ENCODE peak calls at places on chromosomes 1 and 21, in six cellular contexts. Y is lower lobe of right lung, W is heart left ventricle, Q is sigmoid colon, X is left lung, J is fibroblast of lung. S is an unnamed sample.

GRCh38 chr1:3717715-3718601 is 34.3 kb upstream of the CCDC27 start:
- DNase-seq in Q (no peak), W (no peak), J (no peak), X (no peak), Y (no peak), S (no peak)

GRCh38 chr21:35565204-35565611 is 495.1 kb downstream of the SETD4 start:
- DNase-seq in Q (no peak), Y (no peak), W (peak; percentile 66), X (no peak), J (peak; percentile 83), S (no peak)

GRCh38 chr1:225602590-225603206 is 50.2 kb downstream of the ENAH start:
- DNase-seq in J (no peak), X (no peak), W (no peak), Q (no peak), Y (no peak), S (no peak)

GRCh38 chr1:164263540-164263939 is 295.4 kb upstream of the PBX1 start:
- DNase-seq in Q (no peak), X (no peak), Y (no peak), W (no peak), J (no peak), S (no peak)

GRCh38 chr1:55646181-55646580 is 431.0 kb upstream of the USP24 start:
- DNase-seq in Q (no peak), X (no peak), W (no peak), J (no peak), Y (no peak), S (no peak)

GRCh38 chr1:14742181-14742980 is 143.9 kb downstream of the KAZN start:
- DNase-seq in Y (no peak), Q (no peak), X (no peak), J (peak; percentile 96), W (no peak), S (no peak)

GRCh38 chr1:37032660-37033354 is 1.5 kb downstream of the GRIK3 start:
- DNase-seq in J (no peak), Q (no peak), Y (no peak), X (no peak), W (no peak), S (no peak)

GRCh38 chr1:171788696-171789095 is 7.2 kb downstream of the METTL13 start:
- DNase-seq in X (no peak), W (no peak), Q (no peak), J (peak; percentile 74), Y (no peak), S (no peak)

GRCh38 chr1:228149341-228150020 is at the start of gene GJC2:
- DNase-seq in X (peak; percentile 65), W (peak; percentile 76), Q (peak; percentile 90), Y (peak; percentile 46), J (peak; percentile 33), S (no peak)

GRCh38 chr21:29441651-29442050 is 142.9 kb downstream of the BACH1 start:
- DNase-seq in W (no peak), Y (no peak), Q (no peak), J (no peak), X (no peak), S (no peak)

GRCh38 chr1:50422946-50423669 is at the start of gene DMRTA2:
- DNase-seq in Q (no peak), Y (no peak), J (no peak), X (no peak), W (peak; percentile 57), S (no peak)

GRCh38 chr1:90706437-90707362 is 10.4 kb downstream of the BARHL2 start:
- DNase-seq in W (no peak), J (no peak), X (peak; percentile 86), Y (no peak), Q (no peak), S (no peak)

GRCh38 chr1:233828480-233828879 is 76.0 kb upstream of the SLC35F3 start:
- DNase-seq in W (no peak), Q (no peak), J (no peak), X (no peak), Y (no peak), S (no peak)

GRCh38 chr1:3712573-3713535 is 39.4 kb upstream of the CCDC27 start:
- DNase-seq in Q (no peak), X (no peak), J (no peak), W (peak; percentile 77), Y (no peak), S (no peak)

GRCh38 chr1:68378296-68379084 is 71.3 kb downstream of the RPE65 start:
- DNase-seq in J (peak; percentile 21), Y (no peak), W (no peak), X (no peak), Q (no peak), S (no peak)

GRCh38 chr1:235712812-235713211 is 63.2 kb upstream of the GNG4 start:
- DNase-seq in Y (no peak), W (no peak), X (no peak), J (peak; percentile 39), Q (no peak), S (no peak)

GRCh38 chr1:17594026-17594425 is 54.5 kb downstream of the ARHGEF10L start:
- DNase-seq in J (peak; percentile 22), Q (no peak), W (no peak), Y (no peak), X (no peak), S (no peak)

GRCh38 chr1:21751281-21751680 is 31.7 kb downstream of the USP48 start:
- DNase-seq in J (no peak), X (no peak), Y (no peak), Q (no peak), W (no peak), S (no peak)

GRCh38 chr1:230900984-230901383 is 32.7 kb upstream of the C1orf198 start:
- DNase-seq in Y (peak; percentile 72), Q (no peak), W (no peak), X (peak; percentile 73), J (no peak), S (no peak)

GRCh38 chr21:38488640-38489282 is 9.5 kb downstream of the ERG start:
- DNase-seq in Y (no peak), X (no peak), J (no peak), W (no peak), Q (no peak), S (no peak)

GRCh38 chr1:64884261-64885040 is 81.9 kb downstream of the JAK1 start:
- DNase-seq in J (no peak), Q (no peak), X (no peak), Y (no peak), W (no peak), S (no peak)

GRCh38 chr1:79074975-79075374 is 68.4 kb upstream of the ADGRL4 start:
- DNase-seq in X (no peak), W (no peak), J (no peak), Y (no peak), Q (no peak), S (no peak)

GRCh38 chr1:244945109-244945671 is 80.8 kb upstream of the HNRNPU start:
- DNase-seq in W (no peak), Y (no peak), Q (no peak), X (no peak), J (no peak), S (no peak)

GRCh38 chr1:11058026-11058425 is 1.8 kb downstream of the SRM start:
- DNase-seq in W (no peak), Y (no peak), J (no peak), Q (no peak), X (no peak), S (no peak)

GRCh38 chr1:183610053-183610452 is 19.8 kb upstream of the NCF2 start:
- DNase-seq in W (no peak), X (no peak), Y (no peak), Q (no peak), J (peak; percentile 42), S (no peak)

GRCh38 chr1:52904590-52905375 is 16.8 kb downstream of the ECHDC2 start:
- DNase-seq in Y (no peak), X (no peak), J (peak; percentile 24), W (no peak), Q (no peak), S (no peak)

GRCh38 chr1:59139396-59139795 is 157.5 kb upstream of the FGGY start:
- DNase-seq in Q (no peak), X (no peak), W (no peak), Y (no peak), J (no peak), S (no peak)

GRCh38 chr1:214590696-214591095 is 12.3 kb upstream of the CENPF start:
- DNase-seq in W (no peak), X (no peak), Y (no peak), Q (no peak), J (no peak), S (no peak)

GRCh38 chr1:241902376-241903067 is 54.5 kb downstream of the EXO1 start:
- DNase-seq in W (no peak), Y (no peak), J (peak; percentile 46), X (no peak), Q (no peak), S (no peak)
- H3K27ac ChIP-seq in W (no peak overlapping the region), Y (no peak overlapping the region), J (no peak overlapping the region), X (no peak overlapping the region), Q (no peak overlapping the region), S (no peak overlapping the region)

DNA sequence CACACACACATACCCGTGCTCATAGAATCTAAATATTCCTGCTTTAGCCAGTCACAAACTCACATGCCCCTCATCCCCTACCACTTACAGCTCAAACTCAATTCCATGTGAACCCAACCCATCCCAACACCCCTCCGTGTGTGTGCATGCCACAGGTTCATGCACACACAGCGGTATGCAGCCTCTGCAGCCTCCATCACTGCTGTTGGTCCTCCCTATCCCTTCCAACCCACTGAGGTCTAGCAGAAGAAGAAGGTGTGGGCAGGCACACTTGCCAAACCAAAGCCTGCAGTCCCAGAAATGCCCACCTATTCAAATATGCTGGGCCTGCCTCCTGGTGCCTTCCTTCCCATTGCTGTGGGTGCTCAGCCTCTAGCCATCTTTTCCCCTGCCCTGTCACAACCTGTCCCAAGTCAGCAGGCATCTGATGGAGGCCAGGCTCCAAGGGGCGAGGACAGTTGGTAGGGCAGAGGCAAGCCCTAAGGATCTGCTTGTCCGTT is 26.2 kb downstream of the SLC2A1 start:
- DNase-seq in J (no peak), Q (no peak), W (no peak), Y (no peak), X (no peak), S (no peak)
- H3K4me1 ChIP-seq in J (peaks cover 10% of the 10 kb centered on the region), Q (peaks cover 7% of the 10 kb centered on the region), W (peaks cover 67% of the 10 kb centered on the region), Y (peaks cover 71% of the 10 kb centered on the region), X (peaks cover 75% of the 10 kb centered on the region), S (peaks cover 80% of the 10 kb centered on the region)

DNA sequence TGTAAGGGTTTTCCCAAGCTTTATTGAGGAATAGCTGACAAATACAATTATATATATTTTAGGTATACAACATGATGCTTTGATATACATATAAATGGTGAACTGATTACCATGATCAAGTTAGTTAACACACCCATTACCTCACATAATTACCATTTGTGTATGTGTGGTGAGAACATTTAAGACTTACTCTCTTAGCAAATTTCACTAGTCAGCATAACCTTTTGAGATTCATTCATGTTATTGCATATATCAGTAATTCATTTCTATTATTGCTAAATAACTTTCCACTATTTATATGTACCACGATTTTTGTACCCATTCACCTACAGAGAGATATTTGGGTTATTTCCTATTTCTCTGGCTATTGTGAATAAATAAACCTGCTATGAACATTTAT is 16.2 kb upstream of the TP53BP2 start:
- DNase-seq in Q (no peak), X (no peak), W (no peak), J (no peak), Y (no peak), S (no peak)
- H3K27ac ChIP-seq in Q (no peak overlapping the region), X (no peak overlapping the region), W (no peak overlapping the region), J (no peak overlapping the region), Y (no peak overlapping the region), S (no peak overlapping the region)

DNA sequence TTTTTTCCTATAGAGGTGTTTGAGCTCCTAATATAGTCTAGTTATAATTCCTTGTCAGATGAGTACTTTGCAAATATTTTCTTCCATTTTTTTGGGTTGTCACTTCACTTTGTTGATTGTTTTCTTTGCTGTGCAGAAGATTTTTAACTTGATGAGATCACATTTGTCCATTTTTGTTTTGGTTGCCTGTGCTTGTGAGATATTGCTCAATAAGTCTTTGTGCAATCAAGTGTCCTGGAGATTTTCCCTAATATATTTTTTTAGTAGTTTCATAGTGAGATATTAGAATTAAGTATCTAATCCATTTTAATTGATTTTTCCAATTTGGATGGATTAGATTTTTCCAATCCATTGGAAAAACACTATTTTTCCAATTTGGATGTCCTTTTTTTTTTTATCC is 1395.5 kb downstream of the PLA2G4A start:
- DNase-seq in Q (no peak), W (no peak), X (no peak), J (peak; percentile 17), Y (no peak), S (no peak)
- H3K4me1 ChIP-seq in Q (no peaks in the 10 kb centered on the region), W (no peaks in the 10 kb centered on the region), X (no peaks in the 10 kb centered on the region), J (no peaks in the 10 kb centered on the region), Y (no peaks in the 10 kb centered on the region), S (no peaks in the 10 kb centered on the region)